ENCODE peak calls at places on chromosomes 12 and 14, in five cellular contexts. Q, J, E, M and D are unnamed samples.

GRCh38 chr14:77007975-77008421 is 20.5 kb downstream of the IRF2BPL start:
- DNase-seq in Q (no peak), J (no peak), E (no peak), M (no peak), D (peak; percentile 64)

GRCh38 chr12:104665296-104665695 is 208.5 kb downstream of the CHST11 start:
- DNase-seq in Q (no peak), E (no peak), M (no peak), J (no peak), D (no peak)

GRCh38 chr14:99177876-99178630 is 93.9 kb downstream of the BCL11B start:
- DNase-seq in E (no peak), Q (no peak), M (no peak), J (no peak), D (no peak)

GRCh38 chr12:116200812-116201211 is 76.7 kb downstream of the MED13L start:
- DNase-seq in J (no peak), M (no peak), E (no peak), Q (no peak), D (no peak)

GRCh38 chr12:110590806-110591326 is 7.7 kb upstream of the PPTC7 start:
- DNase-seq in J (peak; percentile 63), Q (no peak), E (peak; percentile 62), M (no peak), D (peak; percentile 89)

GRCh38 chr12:43880547-43880946 is 44.7 kb downstream of the TMEM117 start:
- DNase-seq in J (no peak), Q (no peak), M (no peak), E (no peak), D (no peak)

GRCh38 chr12:54012631-54013398 is 4.0 kb downstream of the HOXC8 start:
- DNase-seq in J (no peak), E (no peak), M (no peak), Q (no peak), D (no peak)

GRCh38 chr12:990308-990648 is 745 bp upstream of the ERC1 start:
- DNase-seq in M (peak; percentile 71), E (no peak), J (peak; percentile 46), Q (peak; percentile 19), D (peak; percentile 70)

GRCh38 chr14:55699131-55700057 is 119.4 kb downstream of the KTN1 start:
- DNase-seq in J (no peak), Q (no peak), M (no peak), E (no peak), D (peak; percentile 8)

GRCh38 chr14:79576434-79576833 is 634.9 kb downstream of the DIO2 start:
- DNase-seq in E (no peak), Q (no peak), J (no peak), M (no peak), D (no peak)

GRCh38 chr12:11785722-11786121 is 136.2 kb downstream of the ETV6 start:
- DNase-seq in Q (no peak), E (no peak), M (no peak), J (no peak), D (no peak)

GRCh38 chr12:131759176-131759575 is 48.3 kb downstream of the SFSWAP start:
- DNase-seq in J (no peak), Q (no peak), M (no peak), E (no peak), D (no peak)

GRCh38 chr12:119868992-119869391 is 8.1 kb downstream of the CIT start:
- DNase-seq in M (no peak), J (no peak), E (no peak), Q (no peak), D (no peak)

GRCh38 chr12:26611598-26611997 is 221.4 kb downstream of the ITPR2 start:
- DNase-seq in Q (no peak), J (peak; percentile 49), M (no peak), E (no peak), D (no peak)

GRCh38 chr12:64992641-64993040 is 128.5 kb downstream of the WIF1 start:
- DNase-seq in Q (no peak), E (no peak), M (no peak), J (no peak), D (no peak)

GRCh38 chr12:108301346-108301745 is 37.8 kb downstream of the CMKLR1 start:
- DNase-seq in M (no peak), E (no peak), Q (no peak), J (no peak), D (no peak)

GRCh38 chr14:22378181-22378580 is 210.8 kb downstream of the DAD1 start:
- DNase-seq in J (no peak), Q (no peak), M (no peak), E (no peak), D (no peak)